ENCODE peak calls at places on chromosomes 12 and 14, in eight cellular contexts. F is fibroblast of mammary gland, M is psoas muscle, E is HCT116, N is right atrium auricular region, W is nephron progenitor cell, C is astrocyte of the cerebellum, R is lower lobe of right lung. Z is an unnamed sample.

GRCh38 chr12:89349814-89350213 is 2.5 kb downstream of the DUSP6 start:
- DNase-seq in M (peak; percentile 31), N (no peak), F (peak; percentile 77), E (no peak), W (no peak), R (no peak), C (no peak), Z (no peak)

GRCh38 chr12:13962699-13963098 is 18.7 kb downstream of the GRIN2B start:
- DNase-seq in W (peak; percentile 18), E (peak; percentile 10), C (no peak), R (no peak), N (no peak), M (no peak), F (no peak), Z (no peak)

GRCh38 chr12:53427905-53428594 is 4.4 kb downstream of the AMHR2 start:
- DNase-seq in F (peak; percentile 98), M (no peak), E (peak; percentile 80), R (no peak), N (no peak), C (no peak), W (no peak), Z (peak; percentile 11)

GRCh38 chr12:107600596-107601144 is 84.9 kb upstream of the PWP1 start:
- DNase-seq in C (no peak), M (no peak), W (no peak), F (no peak), E (no peak), N (no peak), R (no peak), Z (no peak)

GRCh38 chr12:60279224-60279623 is 683.4 kb downstream of the SLC16A7 start:
- DNase-seq in E (no peak), N (no peak), F (peak; percentile 12), C (no peak), W (no peak), M (no peak), R (no peak), Z (no peak)

GRCh38 chr14:51419685-51420084 is 179.6 kb downstream of the TMX1 start:
- DNase-seq in W (no peak), C (no peak), N (no peak), F (no peak), E (no peak), M (no peak), R (no peak), Z (no peak)

GRCh38 chr12:104569348-104570173 is 112.8 kb downstream of the CHST11 start:
- DNase-seq in E (no peak), R (peak; percentile 51), M (no peak), N (no peak), C (no peak), W (no peak), F (no peak), Z (peak; percentile 43)

GRCh38 chr14:75247286-75247922 is 31.2 kb upstream of the FOS start:
- DNase-seq in N (no peak), W (no peak), R (peak; percentile 7), E (no peak), F (no peak), M (no peak), C (no peak), Z (no peak)

GRCh38 chr14:101087614-101088394 is 184.3 kb upstream of the RTL1 start:
- DNase-seq in E (no peak), R (no peak), M (no peak), F (no peak), N (peak; percentile 48), W (no peak), C (peak; percentile 57), Z (no peak)

GRCh38 chr12:113461666-113462065 is 10.0 kb downstream of the LHX5 start:
- DNase-seq in E (peak; percentile 29), N (no peak), R (no peak), M (no peak), C (no peak), F (peak; percentile 23), W (no peak), Z (no peak)

GRCh38 chr12:52615912-52616311 is 2.4 kb downstream of the KRT73 start:
- DNase-seq in F (no peak), E (no peak), R (no peak), C (no peak), M (no peak), N (peak; percentile 28), W (no peak), Z (no peak)

GRCh38 chr14:53192023-53192422 is 38.9 kb upstream of the DDHD1 start:
- DNase-seq in E (no peak), N (no peak), W (no peak), M (no peak), F (peak; percentile 46), R (no peak), C (no peak), Z (no peak)

GRCh38 chr12:14384783-14385638 is 19.5 kb downstream of the ATF7IP start:
- DNase-seq in F (peak; percentile 94), M (no peak), C (peak; percentile 96), N (no peak), W (peak; percentile 46), R (no peak), E (peak; percentile 93), Z (no peak)

GRCh38 chr14:99573000-99573330 is 31.0 kb downstream of the CCDC85C start:
- DNase-seq in N (no peak), E (no peak), M (no peak), W (peak; percentile 28), R (no peak), F (no peak), C (no peak), Z (no peak)

GRCh38 chr12:54603173-54603814 is 14.8 kb upstream of the PPP1R1A start:
- DNase-seq in M (peak; percentile 34), W (peak; percentile 51), R (peak; percentile 63), E (peak; percentile 71), F (peak; percentile 74), N (peak; percentile 66), C (peak; percentile 41), Z (no peak)

GRCh38 chr14:87994974-87995373 is 2.0 kb upstream of the GALC start:
- DNase-seq in M (no peak), N (no peak), E (no peak), R (no peak), F (no peak), W (no peak), C (no peak), Z (no peak)

GRCh38 chr12:3229577-3229976 is 152.4 kb downstream of the TSPAN9 start:
- DNase-seq in F (no peak), N (no peak), E (no peak), R (no peak), W (no peak), M (no peak), C (no peak), Z (no peak)

GRCh38 chr14:42335918-42336317 is 729.2 kb downstream of the LRFN5 start:
- DNase-seq in R (no peak), F (no peak), C (no peak), M (no peak), N (no peak), W (no peak), E (no peak), Z (no peak)

GRCh38 chr14:105999361-106000028 is 473.1 kb downstream of the TMEM121 start:
- DNase-seq in C (no peak), M (peak; percentile 39), F (peak; percentile 41), N (no peak), R (peak; percentile 80), E (peak; percentile 24), W (peak; percentile 13), Z (peak; percentile 61)

GRCh38 chr12:14280921-14281320 is 84.6 kb upstream of the ATF7IP start:
- DNase-seq in E (no peak), C (no peak), W (no peak), R (no peak), N (no peak), F (no peak), M (no peak), Z (no peak)

GRCh38 chr12:19198272-19198671 is 68.7 kb downstream of the PLEKHA5 start:
- DNase-seq in E (no peak), R (no peak), C (no peak), N (no peak), W (no peak), F (peak; percentile 68), M (no peak), Z (no peak)

DNA sequence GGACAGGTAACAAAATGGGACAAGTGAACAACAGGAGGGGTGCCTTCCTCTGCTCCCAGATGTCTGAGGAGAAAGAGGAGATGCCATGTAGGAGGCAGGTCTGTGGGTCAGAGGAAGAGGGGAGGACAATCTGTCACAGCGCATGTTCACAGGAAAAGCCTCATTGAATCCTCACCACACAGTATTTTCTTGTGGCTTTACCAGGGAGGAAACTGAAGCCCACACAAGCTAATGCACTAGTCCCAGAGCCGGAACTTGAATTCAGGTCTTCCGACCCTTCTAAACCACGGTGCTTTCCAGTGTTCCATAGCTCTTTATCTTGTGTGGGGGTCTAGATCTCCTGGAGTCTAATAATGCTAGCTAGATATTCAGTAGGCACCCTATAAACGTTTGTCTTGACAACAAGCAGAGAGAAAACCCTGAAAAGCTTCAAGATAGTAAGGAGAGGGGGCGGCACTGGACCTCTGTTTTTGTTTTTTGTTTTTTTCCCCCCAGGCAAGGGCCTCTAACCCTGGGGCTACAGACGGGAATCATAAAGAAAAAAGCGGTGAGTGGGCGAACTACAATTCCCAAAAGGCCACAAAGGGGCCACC is 374 bp upstream of the SHMT2 start:
- DNase-seq in R (no peak), E (no peak), C (no peak), N (no peak), F (no peak), W (no peak), M (no peak), Z (no peak)
- TF ChIP-seq CTCF in R (no peak), E (no peak), C (peak; percentile 9), N (no peak), F (no peak), W (no peak), M (peak; percentile 10), Z (peak; percentile 18)

DNA sequence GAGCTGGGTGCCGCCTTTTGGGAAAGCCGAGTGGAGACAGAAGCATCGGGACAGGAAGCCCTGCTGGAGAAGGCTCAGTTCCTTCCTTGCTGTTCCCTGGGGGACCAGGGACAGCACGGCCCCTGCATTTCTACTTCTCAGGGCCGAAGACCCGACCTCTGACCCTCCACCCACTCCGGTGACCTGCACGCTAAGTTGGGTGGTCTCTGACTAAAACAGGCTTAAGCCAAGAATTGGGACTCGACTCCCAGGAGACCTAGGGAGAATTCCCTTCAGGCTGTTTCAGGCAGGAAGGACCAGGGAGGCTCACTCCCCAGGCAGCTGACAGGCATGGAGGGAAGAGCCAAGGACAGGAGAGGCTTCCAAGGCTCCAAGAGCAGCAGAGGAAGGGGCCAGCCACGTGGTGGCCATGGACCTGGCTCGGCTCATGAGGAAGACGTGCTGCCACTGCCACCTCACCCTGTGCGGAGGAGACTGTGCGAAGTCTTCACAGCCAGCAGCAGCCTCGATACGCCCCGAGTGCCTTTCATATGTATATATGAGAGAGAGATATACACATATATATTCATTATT is 43.9 kb downstream of the DCAF4 start:
- DNase-seq in E (no peak), F (no peak), W (peak; percentile 35), N (no peak), M (no peak), R (no peak), C (no peak), Z (no peak)
- TF ChIP-seq CTCF in E (no peak), F (no peak), W (no peak), N (no peak), M (no peak), R (no peak), C (no peak), Z (no peak)

GRCh38 chr12:65879878-65880277 is 55.6 kb downstream of the HMGA2 start:
- DNase-seq in C (peak; percentile 86), F (peak; percentile 88), W (no peak), M (no peak), R (no peak), N (no peak), E (no peak), Z (no peak)
- TF ChIP-seq CTCF in C (no peak), F (no peak), W (no peak), M (no peak), R (no peak), N (no peak), E (no peak), Z (no peak)

GRCh38 chr12:132206093-132206434 is 61.8 kb downstream of the NOC4L start:
- DNase-seq in C (no peak), W (no peak), E (no peak), M (no peak), F (no peak), R (no peak), N (no peak), Z (no peak)
- TF ChIP-seq CTCF in C (no peak), W (no peak), E (no peak), M (no peak), F (no peak), R (no peak), N (no peak), Z (no peak)

Z was measured in left lung.